ENCODE peak calls at places on chromosomes 2 and 18, in seven cellular contexts. F is CD4-positive, CD25-positive, alpha-beta regulatory T cell; K is astrocyte of the spinal cord; U is PC-9; W is activated naive CD4-positive, alpha-beta T cell; I is M059J; P is kidney. H is an unnamed sample.

GRCh38 chr2:233915133-233915532 is 2.0 kb upstream of the TRPM8 start:
- DNase-seq in U (no peak), I (peak), K (no peak), W (no peak), P (no peak), F (no peak), H (no peak)

GRCh38 chr2:219777388-219777787 is 150.0 kb downstream of the SLC4A3 start:
- DNase-seq in I (no peak), U (no peak), W (no peak), P (no peak), K (no peak), F (no peak), H (no peak)

GRCh38 chr18:24346254-24346653 is 51.4 kb downstream of the OSBPL1A start:
- DNase-seq in F (no peak), K (no peak), W (no peak), U (no peak), I (no peak), P (no peak), H (no peak)

GRCh38 chr2:71531522-71532047 is 78.2 kb downstream of the DYSF start:
- DNase-seq in P (no peak), I (peak), W (no peak), F (no peak), U (peak), K (peak), H (peak)

GRCh38 chr18:50950626-50951025 is 17.2 kb upstream of the ELAC1 start:
- DNase-seq in U (no peak), I (no peak), W (no peak), P (no peak), K (no peak), F (no peak), H (no peak)

GRCh38 chr2:184756885-184757284 is 158.6 kb downstream of the ZNF804A start:
- DNase-seq in W (no peak), U (no peak), P (no peak), F (no peak), I (no peak), K (no peak), H (no peak)

GRCh38 chr18:830315-830901 is 18.4 kb upstream of the YES1 start:
- DNase-seq in U (no peak), P (no peak), I (peak), W (no peak), F (peak), K (peak), H (peak)

GRCh38 chr2:85131116-85131515 is 2.1 kb upstream of the TCF7L1 start:
- DNase-seq in I (peak), W (no peak), P (no peak), F (no peak), K (peak), U (no peak), H (no peak)

GRCh38 chr2:173288561-173288960 is 66.1 kb upstream of the CDCA7 start:
- DNase-seq in I (peak), W (no peak), P (no peak), F (no peak), U (no peak), K (peak), H (peak)

GRCh38 chr18:48116873-48117630 is 186.6 kb upstream of the SMAD2 start:
- DNase-seq in I (no peak), U (no peak), P (no peak), F (no peak), W (no peak), K (no peak), H (no peak)

GRCh38 chr2:112989611-112990010 is 11.8 kb downstream of the IL36G start:
- DNase-seq in F (no peak), U (no peak), I (no peak), P (no peak), K (no peak), W (no peak), H (no peak)

GRCh38 chr2:134290363-134290762 is 36.5 kb downstream of the MGAT5 start:
- DNase-seq in I (no peak), U (no peak), P (no peak), K (no peak), W (no peak), F (peak), H (peak)

GRCh38 chr2:129178356-129178755 is 801.1 kb upstream of the RAB6C start:
- DNase-seq in P (peak), W (no peak), K (no peak), I (peak), U (no peak), F (no peak), H (peak)

H was measured in HT1080.